ENCODE peak calls at places on chromosomes 3 and 15, in seven cellular contexts. H is keratinocyte, R is H9, V is IMR-90, S is astrocyte, W is SK-N-SH, M is kidney. U is an unnamed sample.

GRCh38 chr15:98123834-98124233 is 163.3 kb downstream of the ARRDC4 start:
- DNase-seq in M (no peak), H (peak; percentile 94), S (no peak), W (no peak), R (no peak), V (no peak), U (no peak)

GRCh38 chr3:57179580-57180410 is 14.6 kb upstream of the IL17RD start:
- DNase-seq in V (peak; percentile 26), M (no peak), W (peak; percentile 47), H (no peak), S (no peak), R (no peak), U (no peak)

GRCh38 chr3:42637001-42637400 is 16.5 kb upstream of the ZBTB47 start:
- DNase-seq in M (no peak), R (no peak), S (no peak), H (no peak), V (no peak), W (no peak), U (no peak)

GRCh38 chr3:140117111-140117526 is 182.1 kb downstream of the CLSTN2 start:
- DNase-seq in R (peak; percentile 33), V (no peak), W (no peak), M (peak; percentile 82), S (no peak), H (no peak), U (no peak)

GRCh38 chr3:23738946-23739345 is 66.8 kb upstream of the UBE2E1 start:
- DNase-seq in R (no peak), S (peak; percentile 40), H (peak; percentile 80), W (no peak), V (peak; percentile 17), M (no peak), U (no peak)

GRCh38 chr15:51736069-51736468 is 1.4 kb downstream of the LYSMD2 start:
- DNase-seq in H (no peak), V (no peak), R (no peak), S (no peak), M (no peak), W (peak; percentile 14), U (no peak)

GRCh38 chr15:65993226-65993625 is 123.9 kb downstream of the RAB11A start:
- DNase-seq in W (peak; percentile 53), R (no peak), H (no peak), S (no peak), M (no peak), V (no peak), U (no peak)

GRCh38 chr3:113183748-113184661 is 27.4 kb upstream of the BOC start:
- DNase-seq in V (peak; percentile 34), M (no peak), R (no peak), S (peak; percentile 17), W (peak; percentile 35), H (no peak), U (no peak)

GRCh38 chr15:99433026-99433756 is 132.6 kb upstream of the MEF2A start:
- DNase-seq in W (no peak), S (no peak), M (peak; percentile 93), V (no peak), H (no peak), R (no peak), U (no peak)

GRCh38 chr3:3071136-3071535 is 39.0 kb downstream of the IL5RA start:
- DNase-seq in R (no peak), W (no peak), M (no peak), S (no peak), V (no peak), H (no peak), U (no peak)

GRCh38 chr3:189488241-189488767 is 142.9 kb upstream of the TP63 start:
- DNase-seq in R (no peak), S (peak; percentile 59), H (peak; percentile 54), V (no peak), W (no peak), M (no peak), U (peak; percentile 18)

GRCh38 chr3:125188955-125189354 is 23.6 kb downstream of the SLC12A8 start:
- DNase-seq in S (no peak), M (no peak), V (no peak), W (no peak), H (no peak), R (no peak), U (no peak)

GRCh38 chr15:92801774-92802464 is 98.2 kb upstream of the CHD2 start:
- DNase-seq in M (no peak), R (no peak), W (no peak), S (peak; percentile 98), H (no peak), V (peak; percentile 94), U (no peak)

GRCh38 chr3:167631471-167631870 is 22.3 kb downstream of the WDR49 start:
- DNase-seq in V (no peak), W (no peak), S (no peak), H (no peak), R (no peak), M (no peak), U (no peak)

GRCh38 chr15:64163662-64164362 is 990 bp upstream of the PPIB start:
- DNase-seq in M (no peak), V (no peak), R (no peak), W (no peak), H (no peak), S (no peak), U (no peak)

GRCh38 chr3:66138336-66139234 is 82.2 kb upstream of the SLC25A26 start:
- DNase-seq in R (peak; percentile 79), S (peak; percentile 48), W (peak; percentile 72), M (no peak), V (peak; percentile 68), H (no peak), U (peak; percentile 48)

GRCh38 chr15:63135804-63136203 is 14.1 kb downstream of the LACTB start:
- DNase-seq in H (peak; percentile 38), W (no peak), S (peak; percentile 77), V (peak; percentile 90), M (no peak), R (no peak), U (no peak)

GRCh38 chr3:10707089-10707983 is 108.7 kb upstream of the SLC6A11 start:
- DNase-seq in H (no peak), M (peak; percentile 75), R (peak; percentile 43), S (no peak), V (no peak), W (peak; percentile 81), U (no peak)

GRCh38 chr15:98649996-98650870 is 1.9 kb downstream of the IGF1R start:
- DNase-seq in H (no peak), S (peak; percentile 45), V (peak; percentile 39), M (peak; percentile 87), W (peak; percentile 56), R (no peak), U (no peak)

GRCh38 chr15:86055688-86056087 is 24.0 kb upstream of the AGBL1 start:
- DNase-seq in W (no peak), R (no peak), S (no peak), H (no peak), M (no peak), V (no peak), U (no peak)

GRCh38 chr15:43239732-43240491 is 19.1 kb upstream of the EPB42 start:
- DNase-seq in S (peak; percentile 77), V (no peak), W (no peak), H (no peak), R (no peak), M (no peak), U (no peak)

GRCh38 chr3:130626021-130626420 is 109.0 kb downstream of the COL6A6 start:
- DNase-seq in M (no peak), S (peak; percentile 89), W (no peak), H (no peak), R (no peak), V (peak; percentile 41), U (no peak)

GRCh38 chr3:183032904-183033555 is 52.7 kb upstream of the DCUN1D1 start:
- DNase-seq in W (no peak), R (no peak), M (no peak), H (no peak), V (no peak), S (no peak), U (no peak)

GRCh38 chr15:69755571-69756310 is 303.1 kb downstream of the RPLP1 start:
- DNase-seq in R (no peak), W (no peak), H (no peak), M (no peak), S (peak; percentile 42), V (no peak), U (no peak)
- H3K9ac ChIP-seq in R (no peak overlapping the region), W (no peak overlapping the region), H (no peak overlapping the region), M (no peak overlapping the region), S (no peak overlapping the region), V (no peak overlapping the region), U (no peak overlapping the region)

GRCh38 chr3:142846779-142847577 is 41.9 kb downstream of the PCOLCE2 start:
- DNase-seq in M (no peak), V (no peak), S (no peak), R (no peak), W (no peak), H (no peak), U (no peak)
- H3K9ac ChIP-seq in M (no peak overlapping the region), V (no peak overlapping the region), S (no peak overlapping the region), R (no peak overlapping the region), W (no peak overlapping the region), H (no peak overlapping the region), U (no peak overlapping the region)

DNA sequence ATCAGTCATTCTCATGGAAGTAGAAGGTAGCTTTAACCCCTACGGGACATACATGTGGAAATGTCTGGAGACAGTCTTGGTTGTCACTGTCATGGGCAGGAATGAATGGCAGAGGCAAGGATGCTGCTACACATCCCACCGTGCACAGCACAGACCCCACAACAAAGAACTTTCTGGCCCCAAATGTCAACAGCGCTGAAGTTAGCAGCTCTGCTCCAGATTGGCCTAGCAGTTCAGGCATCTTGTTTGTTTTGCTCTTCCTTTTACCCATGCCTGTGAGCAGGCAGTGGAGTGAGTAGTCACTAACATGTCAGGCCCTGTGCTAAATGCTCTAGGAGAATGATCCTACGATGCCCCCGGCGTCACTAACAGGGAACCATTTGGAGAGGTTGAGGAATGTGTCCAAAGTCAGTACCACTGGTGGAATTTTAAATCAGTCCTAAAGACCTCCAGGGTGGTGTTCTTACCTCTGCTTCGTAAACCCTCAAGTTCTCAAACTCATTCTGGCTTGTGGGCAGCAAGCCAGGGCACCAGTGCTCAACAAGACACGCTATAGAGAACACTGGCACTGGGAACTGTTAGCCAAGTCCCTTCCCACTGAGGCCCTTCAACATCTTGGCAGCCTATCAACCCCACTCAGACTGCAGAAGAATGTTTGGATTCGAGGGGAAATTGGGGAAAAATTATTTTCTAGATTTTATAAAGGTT is 142.2 kb downstream of the FOXP1 start:
- DNase-seq in V (no peak), M (no peak), H (no peak), S (peak; percentile 47), R (no peak), W (no peak), U (no peak)
- H3K9ac ChIP-seq in V (no peak overlapping the region), M (no peak overlapping the region), H (no peak overlapping the region), S (no peak overlapping the region), R (no peak overlapping the region), W (no peak overlapping the region), U (no peak overlapping the region)

GRCh38 chr15:91265431-91265940 is 165.4 kb downstream of the SV2B start:
- DNase-seq in V (no peak), W (no peak), H (no peak), M (no peak), R (no peak), S (no peak), U (no peak)

GRCh38 chr15:91268510-91268909 is 168.5 kb downstream of the SV2B start:
- DNase-seq in W (peak; percentile 20), H (no peak), M (no peak), V (no peak), R (peak; percentile 64), S (no peak), U (peak; percentile 22)

GRCh38 chr15:91264651-91265351 is 164.7 kb downstream of the SV2B start:
- DNase-seq in H (no peak), V (no peak), S (no peak), M (no peak), W (no peak), R (no peak), U (no peak)

GRCh38 chr15:91261345-91261744 is 161.3 kb downstream of the SV2B start:
- DNase-seq in M (no peak), R (no peak), W (no peak), H (no peak), V (no peak), S (no peak), U (no peak)

GRCh38 chr15:91263632-91264477 is 163.8 kb downstream of the SV2B start:
- DNase-seq in M (no peak), S (peak; percentile 25), H (no peak), W (no peak), R (no peak), V (peak; percentile 17), U (no peak)
- H3K9ac ChIP-seq in M (no peak overlapping the region), S (no peak overlapping the region), H (peak overlapping the region; percentile 54), W (no peak overlapping the region), R (no peak overlapping the region), V (no peak overlapping the region), U (no peak overlapping the region)

U was measured in NT2/D1.